ENCODE peak calls at places on chromosomes 13 and 19, in five cellular contexts. L, A, W, X and Z are unnamed samples.

GRCh38 chr19:30784850-30785459 is 412.8 kb downstream of the ZNF536 start:
- DNase-seq in L (no peak), A (peak; percentile 26), W (peak; percentile 74), X (peak; percentile 16), Z (no peak)

GRCh38 chr19:10565028-10565566 is 713 bp downstream of the KRI1 start:
- DNase-seq in L (no peak), A (peak; percentile 21), W (peak; percentile 75), X (no peak), Z (peak; percentile 76)

GRCh38 chr19:7652061-7652641 is 15.2 kb downstream of the STXBP2 start:
- DNase-seq in L (peak; percentile 48), A (peak; percentile 60), W (peak; percentile 79), X (peak; percentile 96), Z (peak; percentile 89)

GRCh38 chr19:20247016-20247683 is 80.1 kb downstream of the ZNF486 start:
- DNase-seq in L (no peak), A (no peak), W (no peak), X (no peak), Z (peak; percentile 62)

GRCh38 chr13:26697069-26697955 is 63.3 kb downstream of the GPR12 start:
- DNase-seq in L (no peak), A (no peak), W (no peak), X (no peak), Z (no peak)

GRCh38 chr13:90839061-90839460 is 508.4 kb upstream of the MIR17HG start:
- DNase-seq in L (no peak), A (no peak), W (no peak), X (no peak), Z (no peak)

GRCh38 chr13:30618186-30618937 is 642 bp downstream of the USPL1 start:
- DNase-seq in L (no peak), A (no peak), W (no peak), X (peak; percentile 4), Z (no peak)

GRCh38 chr19:14558370-14559066 is 13.3 kb downstream of the NDUFB7 start:
- DNase-seq in L (no peak), A (no peak), W (no peak), X (no peak), Z (no peak)

GRCh38 chr19:17946965-17947784 is 14.4 kb downstream of the CCDC124 start:
- DNase-seq in L (no peak), A (no peak), W (no peak), X (peak; percentile 13), Z (no peak)

GRCh38 chr13:112158961-112159360 is 92.0 kb downstream of the SOX1 start:
- DNase-seq in L (no peak), A (no peak), W (no peak), X (no peak), Z (no peak)

GRCh38 chr19:10692673-10693264 is 8.5 kb upstream of the QTRT1 start:
- DNase-seq in L (no peak), A (no peak), W (no peak), X (no peak), Z (no peak)

GRCh38 chr19:29188704-29189375 is 24.1 kb downstream of the UQCRFS1 start:
- DNase-seq in L (no peak), A (peak; percentile 25), W (no peak), X (no peak), Z (no peak)

GRCh38 chr13:63541336-63541735 is 2125.7 kb upstream of the PCDH20 start:
- DNase-seq in L (no peak), A (no peak), W (no peak), X (no peak), Z (no peak)

GRCh38 chr13:44842158-44842557 is 147.1 kb downstream of the NUFIP1 start:
- DNase-seq in L (no peak), A (peak; percentile 81), W (no peak), X (no peak), Z (no peak)

GRCh38 chr19:7426986-7427385 is 61.8 kb downstream of the PEX11G start:
- DNase-seq in L (no peak), A (no peak), W (no peak), X (no peak), Z (no peak)

GRCh38 chr13:78759704-78760103 is 100.7 kb upstream of the OBI1 start:
- DNase-seq in L (no peak), A (no peak), W (no peak), X (peak; percentile 5), Z (peak; percentile 8)

GRCh38 chr19:46471778-46472543 is 598 bp upstream of the PNMA8A start:
- DNase-seq in L (no peak), A (no peak), W (no peak), X (no peak), Z (no peak)

GRCh38 chr13:46295531-46296464 is 84.1 kb downstream of the LRRC63 start:
- DNase-seq in L (peak; percentile 28), A (peak; percentile 83), W (no peak), X (no peak), Z (no peak)

GRCh38 chr13:106417467-106418110 is 117.9 kb downstream of the EFNB2 start:
- DNase-seq in L (no peak), A (no peak), W (no peak), X (no peak), Z (no peak)

GRCh38 chr19:7534531-7534980 is 961 bp upstream of the PNPLA6 start:
- DNase-seq in L (no peak), A (peak; percentile 87), W (peak; percentile 54), X (peak; percentile 70), Z (peak; percentile 80)

GRCh38 chr13:112725346-112726017 is 35.6 kb downstream of the ATP11A start:
- DNase-seq in L (peak; percentile 24), A (peak; percentile 62), W (no peak), X (no peak), Z (no peak)

GRCh38 chr19:41595258-41595889 is 19.4 kb downstream of the CEACAM21 start:
- DNase-seq in L (peak; percentile 40), A (peak; percentile 74), W (peak; percentile 56), X (peak; percentile 61), Z (peak; percentile 62)

GRCh38 chr13:31322025-31322424 is 122.2 kb downstream of the B3GLCT start:
- DNase-seq in L (no peak), A (peak; percentile 7), W (no peak), X (no peak), Z (no peak)

GRCh38 chr19:14565298-14565679 is 6.6 kb downstream of the NDUFB7 start:
- DNase-seq in L (no peak), A (no peak), W (no peak), X (no peak), Z (peak; percentile 15)

GRCh38 chr13:83215627-83216026 is 666.6 kb downstream of the SLITRK1 start:
- DNase-seq in L (no peak), A (peak; percentile 81), W (no peak), X (no peak), Z (no peak)

GRCh38 chr19:1862424-1863307 is 713 bp downstream of the KLF16 start:
- DNase-seq in L (no peak), A (no peak), W (peak; percentile 54), X (no peak), Z (peak; percentile 87)

GRCh38 chr13:110820311-110820710 is 94.6 kb downstream of the ANKRD10 start:
- DNase-seq in L (no peak), A (no peak), W (no peak), X (no peak), Z (no peak)

GRCh38 chr13:77190349-77190748 is 136.5 kb downstream of the MYCBP2 start:
- DNase-seq in L (no peak), A (no peak), W (no peak), X (no peak), Z (no peak)

GRCh38 chr13:77180011-77180410 is 146.9 kb downstream of the MYCBP2 start:
- DNase-seq in L (no peak), A (no peak), W (no peak), X (no peak), Z (no peak)

GRCh38 chr13:77184455-77184854 is 142.4 kb downstream of the MYCBP2 start:
- DNase-seq in L (peak; percentile 87), A (no peak), W (no peak), X (no peak), Z (no peak)

DNA sequence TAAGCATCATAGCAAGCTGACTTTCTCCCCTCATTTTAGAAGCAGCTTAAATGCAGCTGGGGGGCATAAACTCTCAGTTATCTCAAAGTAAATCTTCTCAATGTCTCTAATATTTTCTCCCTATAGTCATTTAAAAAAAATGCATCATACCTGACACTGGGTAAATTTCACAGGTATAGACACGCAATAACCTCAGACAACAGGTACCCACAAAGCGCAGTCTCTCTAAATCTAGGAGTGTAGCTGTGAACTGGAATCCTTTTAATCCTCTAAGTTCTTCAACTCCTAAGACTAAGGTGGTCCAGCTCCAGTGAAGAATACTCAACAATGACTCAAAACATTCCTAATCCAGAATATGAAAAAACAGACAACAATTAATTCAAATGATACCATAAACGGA is 141.2 kb downstream of the MYCBP2 start:
- DNase-seq in L (no peak), A (no peak), W (no peak), X (no peak), Z (no peak)
- TF ChIP-seq MXI1 in L (no peak), A (no peak), W (no peak), X (no peak), Z (no peak)

DNA sequence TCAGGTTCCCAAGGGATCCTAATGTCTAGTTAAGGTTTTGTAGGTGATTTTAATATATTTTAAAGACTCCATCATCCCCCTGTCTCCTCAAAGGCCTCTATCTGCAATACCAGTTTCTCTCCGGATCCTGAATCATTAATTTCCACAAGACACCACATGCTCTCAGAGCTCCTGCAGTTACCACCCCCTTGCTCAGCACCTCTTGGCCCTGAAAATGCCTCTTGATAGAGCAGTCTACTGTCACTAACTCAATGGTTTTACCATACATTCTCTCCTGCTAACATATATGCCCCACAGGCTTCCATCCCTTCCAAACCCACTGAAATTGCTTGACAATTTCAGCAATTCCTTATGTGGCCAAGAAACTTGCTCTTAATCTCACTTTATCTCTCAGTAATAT is 1.9 kb upstream of the PEG3 start:
- DNase-seq in L (no peak), A (no peak), W (no peak), X (no peak), Z (no peak)
- TF ChIP-seq MXI1 in L (no peak), A (no peak), W (no peak), X (no peak), Z (no peak)

GRCh38 chr19:44846455-44847143 is 502 bp downstream of the NECTIN2 start:
- DNase-seq in L (no peak), A (no peak), W (no peak), X (no peak), Z (peak; percentile 48)
- TF ChIP-seq MXI1 in L (no peak), A (no peak), W (no peak), X (no peak), Z (no peak)

GRCh38 chr19:39445258-39446071 is at the start of gene SUPT5H:
- DNase-seq in L (peak; percentile 97), A (peak; percentile 97), W (peak; percentile 95), X (peak; percentile 95), Z (peak; percentile 96)

GRCh38 chr19:39446365-39447084 is 1.1 kb downstream of the SUPT5H start:
- DNase-seq in L (no peak), A (no peak), W (no peak), X (no peak), Z (no peak)

GRCh38 chr19:39449116-39449797 is 3.9 kb downstream of the SUPT5H start:
- DNase-seq in L (no peak), A (no peak), W (no peak), X (no peak), Z (no peak)

GRCh38 chr19:39444598-39445257 is 654 bp upstream of the SUPT5H start:
- DNase-seq in L (no peak), A (no peak), W (no peak), X (no peak), Z (no peak)

DNA sequence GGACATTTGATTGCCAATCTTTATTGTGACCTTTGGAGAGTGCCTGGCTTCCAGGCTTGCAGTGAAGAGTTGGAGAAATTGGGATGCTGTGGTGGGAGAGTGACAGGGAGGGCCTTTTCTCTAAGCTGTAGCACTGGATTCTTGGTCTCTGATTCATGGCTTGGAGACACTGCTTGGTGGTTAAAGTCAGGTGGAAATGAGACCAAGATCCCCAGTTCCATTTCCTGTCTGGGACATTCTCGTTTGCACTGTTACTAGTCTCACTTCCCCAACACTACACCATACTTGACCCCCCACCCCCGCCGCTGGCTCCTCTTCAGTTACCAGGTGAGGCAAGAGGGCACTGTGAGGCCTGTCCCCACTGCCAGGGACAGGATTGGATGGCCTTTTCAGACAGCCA is 2.9 kb downstream of the SUPT5H start:
- DNase-seq in L (no peak), A (peak; percentile 51), W (no peak), X (no peak), Z (no peak)
- TF ChIP-seq MXI1 in L (no peak), A (no peak), W (no peak), X (no peak), Z (no peak)